ENCODE peak calls at places on chromosomes 6 and 20, in five cellular contexts. M, I, N, O and A are unnamed samples.

GRCh38 chr6:27829453-27830211 is 82.6 kb downstream of the OR2B2 start:
- DNase-seq in M (no peak), I (no peak), N (peak; percentile 28), O (no peak), A (no peak)

GRCh38 chr6:13808806-13809205 is 5.6 kb downstream of the MCUR1 start:
- DNase-seq in M (no peak), I (no peak), N (no peak), O (no peak), A (no peak)

GRCh38 chr6:111534366-111534765 is 51.3 kb upstream of the REV3L start:
- DNase-seq in M (peak; percentile 6), I (peak; percentile 89), N (peak; percentile 88), O (peak; percentile 84), A (peak; percentile 47)

GRCh38 chr6:48032156-48032555 is 78.8 kb downstream of the PTCHD4 start:
- DNase-seq in M (no peak), I (no peak), N (peak; percentile 22), O (no peak), A (no peak)

GRCh38 chr6:143657809-143658208 is 20.0 kb upstream of the PHACTR2 start:
- DNase-seq in M (no peak), I (no peak), N (no peak), O (no peak), A (no peak)

GRCh38 chr20:59006864-59007757 is at the start of gene CTSZ:
- DNase-seq in M (no peak), I (no peak), N (no peak), O (peak; percentile 73), A (peak; percentile 51)

GRCh38 chr20:14055127-14055742 is 59.9 kb downstream of the MACROD2 start:
- DNase-seq in M (peak; percentile 65), I (peak; percentile 31), N (peak; percentile 80), O (no peak), A (peak; percentile 69)

GRCh38 chr6:169986848-169987498 is 235.6 kb downstream of the ERMARD start:
- DNase-seq in M (no peak), I (no peak), N (no peak), O (no peak), A (no peak)

GRCh38 chr6:1028744-1029143 is 283.2 kb upstream of the FOXQ1 start:
- DNase-seq in M (no peak), I (no peak), N (no peak), O (no peak), A (no peak)

GRCh38 chr20:8443464-8444072 is 311.5 kb downstream of the PLCB1 start:
- DNase-seq in M (no peak), I (no peak), N (peak; percentile 58), O (no peak), A (peak; percentile 13)

GRCh38 chr6:107786709-107787588 is 37.2 kb downstream of the SCML4 start:
- DNase-seq in M (no peak), I (no peak), N (peak; percentile 10), O (no peak), A (no peak)

GRCh38 chr6:46059608-46060007 is 43.9 kb upstream of the CLIC5 start:
- DNase-seq in M (no peak), I (no peak), N (no peak), O (no peak), A (no peak)

GRCh38 chr6:168247456-168248147 is 72.0 kb downstream of the DACT2 start:
- DNase-seq in M (peak; percentile 34), I (peak; percentile 82), N (peak; percentile 91), O (no peak), A (peak; percentile 39)

GRCh38 chr20:36836591-36837329 is 39.2 kb upstream of the TLDC2 start:
- DNase-seq in M (peak; percentile 37), I (no peak), N (peak; percentile 82), O (no peak), A (peak; percentile 77)

GRCh38 chr6:83258517-83258916 is 65.4 kb downstream of the RWDD2A start:
- DNase-seq in M (no peak), I (no peak), N (no peak), O (no peak), A (no peak)

GRCh38 chr6:7617954-7618764 is 28.2 kb downstream of the SNRNP48 start:
- DNase-seq in M (no peak), I (no peak), N (peak; percentile 21), O (no peak), A (no peak)

GRCh38 chr6:41688256-41688965 is 47.0 kb downstream of the TFEB start:
- DNase-seq in M (no peak), I (no peak), N (no peak), O (no peak), A (no peak)

GRCh38 chr6:31405996-31406395 is 2.6 kb downstream of the MICA start:
- DNase-seq in M (no peak), I (no peak), N (no peak), O (no peak), A (no peak)

GRCh38 chr20:11338506-11339306 is 579.0 kb upstream of the BTBD3 start:
- DNase-seq in M (no peak), I (no peak), N (no peak), O (no peak), A (no peak)

GRCh38 chr6:43271944-43272343 is 26.1 kb upstream of the SLC22A7 start:
- DNase-seq in M (no peak), I (no peak), N (peak; percentile 21), O (no peak), A (no peak)

GRCh38 chr6:113047148-113047547 is 700.0 kb downstream of the RFPL4B start:
- DNase-seq in M (no peak), I (no peak), N (no peak), O (no peak), A (no peak)

GRCh38 chr20:10848810-10849370 is 175.1 kb upstream of the JAG1 start:
- DNase-seq in M (no peak), I (no peak), N (peak; percentile 29), O (peak; percentile 49), A (no peak)

GRCh38 chr6:21595951-21596378 is 2.4 kb downstream of the SOX4 start:
- DNase-seq in M (peak; percentile 26), I (no peak), N (no peak), O (no peak), A (no peak)

GRCh38 chr6:34305982-34306702 is 57.3 kb upstream of the SMIM29 start:
- DNase-seq in M (no peak), I (no peak), N (peak; percentile 46), O (peak; percentile 44), A (no peak)

GRCh38 chr20:60069626-60070025 is 111.4 kb downstream of the CDH26 start:
- DNase-seq in M (no peak), I (no peak), N (no peak), O (no peak), A (no peak)

GRCh38 chr6:156780117-156780641 is 3.0 kb downstream of the ARID1B start:
- DNase-seq in M (peak; percentile 79), I (peak; percentile 85), N (peak; percentile 95), O (no peak), A (peak; percentile 90)

GRCh38 chr20:62449951-62450815 is 22.8 kb upstream of the RBBP8NL start:
- DNase-seq in M (no peak), I (no peak), N (no peak), O (peak; percentile 52), A (no peak)

GRCh38 chr6:80210618-80211017 is 104.1 kb downstream of the BCKDHB start:
- DNase-seq in M (no peak), I (no peak), N (peak; percentile 21), O (peak; percentile 50), A (no peak)

GRCh38 chr20:38935967-38936407 is 9.8 kb downstream of the FAM83D start:
- DNase-seq in M (no peak), I (no peak), N (no peak), O (no peak), A (no peak)

GRCh38 chr6:129489215-129489765 is 220.7 kb downstream of the ARHGAP18 start:
- DNase-seq in M (no peak), I (no peak), N (no peak), O (no peak), A (no peak)